ENCODE peak calls at places on chromosomes 1 and 21, in eight cellular contexts. C is T-helper 17 cell, A is ureter, R is HuH-7.5, V is T-helper 1 cell, U is PC-3, F is SW 1271, S is A172. T is an unnamed sample.
A peak's percentile ranks its signal among the peaks of the same experiment; 100 is the strongest.

GRCh38 chr1:244919320-244920282 is 55.3 kb upstream of the HNRNPU start:
- DNase-seq in S (no peak), U (no peak), F (no peak), A (no peak), V (no peak), R (no peak), C (no peak), T (no peak)

GRCh38 chr1:45892068-45892785 is 88.8 kb downstream of the MAST2 start:
- DNase-seq in U (peak; percentile 98), V (no peak), C (no peak), S (peak; percentile 86), R (no peak), A (no peak), F (peak; percentile 30), T (peak; percentile 71)

GRCh38 chr1:11059166-11059989 is 440 bp downstream of the SRM start:
- DNase-seq in R (peak; percentile 52), F (no peak), A (no peak), C (no peak), U (no peak), V (peak; percentile 22), S (no peak), T (no peak)

GRCh38 chr1:12339861-12340557 is 110.2 kb downstream of the VPS13D start:
- DNase-seq in C (no peak), S (no peak), U (no peak), A (no peak), V (no peak), F (no peak), R (no peak), T (no peak)

GRCh38 chr1:151511636-151512215 is 539 bp downstream of the CGN start:
- DNase-seq in A (peak; percentile 54), R (no peak), S (peak; percentile 53), C (no peak), F (no peak), U (peak; percentile 62), V (no peak), T (no peak)

GRCh38 chr1:5565281-5565680 is 426.9 kb downstream of the NPHP4 start:
- DNase-seq in S (no peak), U (no peak), V (no peak), C (no peak), A (no peak), R (no peak), F (no peak), T (no peak)

GRCh38 chr1:206067486-206068302 is 14.7 kb downstream of the RHEX start:
- DNase-seq in R (no peak), A (no peak), F (no peak), V (no peak), U (no peak), S (no peak), C (no peak), T (no peak)

GRCh38 chr1:85578321-85579295 is 2.0 kb upstream of the CCN1 start:
- DNase-seq in U (peak; percentile 79), R (no peak), C (no peak), A (no peak), S (peak; percentile 91), F (peak; percentile 49), V (no peak), T (peak; percentile 98)

GRCh38 chr1:98702976-98703375 is 41.5 kb downstream of the SNX7 start:
- DNase-seq in U (peak; percentile 25), V (no peak), S (no peak), A (no peak), F (no peak), R (no peak), C (no peak), T (peak; percentile 28)

GRCh38 chr1:57976218-57976617 is 552.4 kb upstream of the DAB1 start:
- DNase-seq in C (no peak), U (no peak), S (no peak), R (no peak), A (no peak), V (no peak), F (no peak), T (no peak)

GRCh38 chr1:41862411-41863221 is 56.1 kb downstream of the HIVEP3 start:
- DNase-seq in V (no peak), U (peak; percentile 96), S (peak; percentile 94), R (no peak), C (no peak), F (no peak), A (no peak), T (no peak)

GRCh38 chr1:190759807-190760206 is 282.1 kb upstream of the BRINP3 start:
- DNase-seq in V (no peak), A (no peak), S (no peak), R (no peak), F (no peak), C (no peak), U (no peak), T (no peak)

GRCh38 chr1:19759740-19760089 is 40.0 kb downstream of the TMCO4 start:
- DNase-seq in C (no peak), F (no peak), U (peak; percentile 46), S (no peak), R (no peak), A (no peak), V (no peak), T (no peak)

GRCh38 chr1:84803604-84804003 is 89.4 kb downstream of the LPAR3 start:
- DNase-seq in R (no peak), S (no peak), C (no peak), F (no peak), V (no peak), U (no peak), A (no peak), T (no peak)

GRCh38 chr1:204647114-204647804 is 38.3 kb downstream of the LRRN2 start:
- DNase-seq in A (peak; percentile 50), C (no peak), R (peak; percentile 60), V (no peak), F (no peak), U (peak; percentile 94), S (peak; percentile 93), T (no peak)

GRCh38 chr21:33441489-33442477 is 38.0 kb downstream of the TMEM50B start:
- DNase-seq in S (peak; percentile 98), A (no peak), F (no peak), C (no peak), V (no peak), R (no peak), U (peak; percentile 91), T (peak; percentile 25)

GRCh38 chr1:205581321-205581980 is 50.4 kb downstream of the ELK4 start:
- DNase-seq in V (no peak), A (no peak), R (no peak), S (no peak), F (no peak), C (no peak), U (no peak), T (no peak)

GRCh38 chr1:243851129-243851756 is 1.2 kb upstream of the AKT3 start:
- DNase-seq in U (no peak), F (no peak), A (no peak), C (no peak), V (no peak), S (peak; percentile 62), R (no peak), T (no peak)

GRCh38 chr1:211734359-211734758 is 58.9 kb upstream of the NEK2 start:
- DNase-seq in U (peak; percentile 27), F (no peak), V (no peak), S (no peak), A (no peak), C (no peak), R (no peak), T (no peak)

GRCh38 chr1:118204106-118204505 is 19.1 kb upstream of the SPAG17 start:
- DNase-seq in C (no peak), V (no peak), F (no peak), U (peak; percentile 28), R (no peak), S (peak; percentile 64), A (no peak), T (peak; percentile 14)

GRCh38 chr1:162389021-162389818 is 7.7 kb downstream of the C1orf226 start:
- DNase-seq in S (peak; percentile 88), V (no peak), R (no peak), C (no peak), A (peak; percentile 32), U (peak; percentile 62), F (no peak), T (peak; percentile 18)

GRCh38 chr1:62778208-62778607 is 5.7 kb upstream of the ATG4C start:
- DNase-seq in C (no peak), V (no peak), F (no peak), U (no peak), R (no peak), A (no peak), S (no peak), T (no peak)

GRCh38 chr1:162905759-162906158 is 44.8 kb upstream of the CCDC190 start:
- DNase-seq in V (no peak), R (no peak), S (peak; percentile 86), A (no peak), C (no peak), U (peak; percentile 92), F (no peak), T (no peak)